ENCODE peak calls at places on chromosome 13, in five cellular contexts. H is ovary, C is esophagus squamous epithelium, Y is breast epithelium, W is heart left ventricle. U is an unnamed sample.
A peak's percentile ranks its signal among the peaks of the same experiment; 100 is the strongest.

GRCh38 chr13:19984430-19985218 is 26.1 kb downstream of the ZMYM2 start:
- DNase-seq in Y (no peak), H (no peak), W (no peak), C (no peak), U (no peak)

GRCh38 chr13:30607908-30608307 is 9.8 kb upstream of the USPL1 start:
- DNase-seq in C (no peak), H (no peak), Y (no peak), W (no peak), U (no peak)

GRCh38 chr13:21637296-21637695 is 33.3 kb upstream of the MICU2 start:
- DNase-seq in C (no peak), W (no peak), H (no peak), Y (no peak), U (no peak)

GRCh38 chr13:21048901-21049655 is 12.3 kb downstream of the LATS2 start:
- DNase-seq in W (no peak), C (no peak), H (no peak), Y (no peak), U (no peak)

GRCh38 chr13:113769881-113770280 is 10.9 kb downstream of the TMEM255B start:
- DNase-seq in Y (no peak), C (no peak), H (no peak), W (no peak), U (no peak)

GRCh38 chr13:114106526-114106925 is 25.9 kb downstream of the RASA3 start:
- DNase-seq in H (no peak), W (no peak), Y (no peak), C (no peak), U (no peak)

GRCh38 chr13:100883453-100883852 is 208.9 kb upstream of the TMTC4 start:
- DNase-seq in Y (no peak), H (no peak), C (no peak), W (no peak), U (no peak)

GRCh38 chr13:83009987-83010386 is 872.3 kb downstream of the SLITRK1 start:
- DNase-seq in W (no peak), C (no peak), Y (no peak), H (no peak), U (no peak)

GRCh38 chr13:103898481-103898880 is 832.3 kb upstream of the SLC10A2 start:
- DNase-seq in C (no peak), H (no peak), Y (no peak), W (no peak), U (no peak)

GRCh38 chr13:79614519-79614918 is 133.6 kb downstream of the NDFIP2 start:
- DNase-seq in W (no peak), Y (no peak), H (no peak), C (no peak), U (no peak)

GRCh38 chr13:52070929-52071523 is 46.5 kb downstream of the UTP14C start:
- DNase-seq in H (no peak), C (no peak), W (no peak), Y (no peak), U (no peak)

GRCh38 chr13:104246955-104247354 is 1180.7 kb upstream of the SLC10A2 start:
- DNase-seq in Y (no peak), W (no peak), C (no peak), H (no peak), U (no peak)

GRCh38 chr13:88857256-88857655 is 1186.1 kb downstream of the SLITRK5 start:
- DNase-seq in Y (no peak), H (no peak), W (no peak), C (no peak), U (no peak)

GRCh38 chr13:89923731-89924130 is 1423.8 kb upstream of the MIR17HG start:
- DNase-seq in Y (no peak), W (no peak), H (no peak), C (no peak), U (no peak)

GRCh38 chr13:43405457-43405856 is 381.3 kb downstream of the ENOX1 start:
- DNase-seq in Y (no peak), C (no peak), H (no peak), W (no peak), U (no peak)

GRCh38 chr13:94115054-94115453 is 364.4 kb downstream of the DCT start:
- DNase-seq in H (no peak), W (no peak), C (no peak), Y (no peak), U (no peak)

GRCh38 chr13:84126671-84127171 is 244.4 kb upstream of the SLITRK1 start:
- DNase-seq in W (no peak), H (no peak), Y (no peak), C (no peak), U (no peak)

GRCh38 chr13:103883698-103884097 is 817.5 kb upstream of the SLC10A2 start:
- DNase-seq in C (no peak), Y (no peak), W (no peak), H (no peak), U (no peak)

GRCh38 chr13:48738261-48738755 is 84.6 kb downstream of the CYSLTR2 start:
- DNase-seq in C (no peak), H (no peak), W (no peak), Y (no peak), U (no peak)

GRCh38 chr13:41694902-41695301 is 237.6 kb downstream of the RGCC start:
- DNase-seq in W (peak; percentile 73), H (peak; percentile 69), Y (no peak), C (no peak), U (peak; percentile 76)

GRCh38 chr13:77386880-77387606 is 60.1 kb upstream of the MYCBP2 start:
- DNase-seq in H (no peak), W (no peak), Y (no peak), C (no peak), U (no peak)

GRCh38 chr13:97977982-97978381 is 24.5 kb downstream of the IPO5 start:
- DNase-seq in W (no peak), C (no peak), H (no peak), Y (no peak), U (no peak)

GRCh38 chr13:97975851-97976550 is 22.5 kb downstream of the IPO5 start:
- DNase-seq in H (peak; percentile 93), W (peak; percentile 92), C (peak; percentile 21), Y (peak; percentile 80), U (peak; percentile 84)

GRCh38 chr13:97977376-97977705 is 23.9 kb downstream of the IPO5 start:
- DNase-seq in C (no peak), W (no peak), H (no peak), Y (no peak), U (no peak)

GRCh38 chr13:97975280-97975850 is 21.9 kb downstream of the IPO5 start:
- DNase-seq in W (no peak), C (no peak), Y (no peak), H (no peak), U (no peak)

DNA sequence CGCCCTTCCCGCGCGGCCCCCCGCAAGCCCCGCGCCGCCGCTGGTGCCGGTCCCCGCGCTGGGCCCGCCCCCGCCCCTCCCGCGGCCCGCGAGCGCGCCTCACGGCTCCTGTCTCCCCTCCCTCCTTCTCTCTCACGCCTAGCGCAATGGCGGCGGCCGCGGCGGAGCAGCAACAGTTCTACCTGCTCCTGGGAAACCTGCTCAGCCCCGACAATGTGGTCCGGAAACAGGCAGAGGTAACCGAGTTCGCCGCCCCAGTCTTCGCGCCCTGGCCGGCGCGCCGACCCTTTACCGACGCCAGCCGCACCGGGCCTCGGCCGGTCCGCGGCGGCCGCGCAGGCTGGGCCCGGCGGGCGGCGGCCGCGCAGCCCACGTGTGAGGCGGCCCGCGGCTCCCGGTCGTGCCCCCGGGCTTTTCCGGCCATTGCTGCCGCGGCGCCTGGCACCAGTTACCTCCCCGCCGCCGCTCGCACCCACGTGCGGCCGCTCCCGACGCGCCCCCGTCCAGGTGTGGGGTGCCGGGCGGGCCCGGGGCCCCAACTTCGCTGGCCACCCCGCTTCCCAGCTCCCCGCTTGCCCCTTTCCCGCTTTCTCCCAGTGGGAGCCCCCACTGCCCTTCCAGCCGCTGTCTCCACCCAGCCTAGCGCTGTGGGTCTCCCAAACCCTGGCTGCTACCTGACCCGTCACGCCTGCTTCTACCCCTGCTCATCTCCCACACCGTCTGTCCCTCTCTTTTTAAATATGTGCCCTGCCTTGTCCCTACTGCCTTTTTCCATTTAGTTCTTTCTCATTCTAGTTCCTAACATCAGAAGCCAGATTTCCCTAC is 23.3 kb downstream of the IPO5 start:
- DNase-seq in W (no peak), H (peak; percentile 53), Y (no peak), C (no peak), U (no peak)
- TF ChIP-seq POLR2A in W (no peak), H (no peak), Y (no peak), C (no peak), U (no peak)

GRCh38 chr13:70814684-70815083 is 706.4 kb upstream of the KLHL1 start:
- DNase-seq in H (no peak), W (no peak), Y (no peak), C (no peak), U (no peak)
- H3K4me3 ChIP-seq in H (no peak overlapping the region), W (no peak overlapping the region), Y (no peak overlapping the region), C (no peak overlapping the region), U (no peak overlapping the region)

DNA sequence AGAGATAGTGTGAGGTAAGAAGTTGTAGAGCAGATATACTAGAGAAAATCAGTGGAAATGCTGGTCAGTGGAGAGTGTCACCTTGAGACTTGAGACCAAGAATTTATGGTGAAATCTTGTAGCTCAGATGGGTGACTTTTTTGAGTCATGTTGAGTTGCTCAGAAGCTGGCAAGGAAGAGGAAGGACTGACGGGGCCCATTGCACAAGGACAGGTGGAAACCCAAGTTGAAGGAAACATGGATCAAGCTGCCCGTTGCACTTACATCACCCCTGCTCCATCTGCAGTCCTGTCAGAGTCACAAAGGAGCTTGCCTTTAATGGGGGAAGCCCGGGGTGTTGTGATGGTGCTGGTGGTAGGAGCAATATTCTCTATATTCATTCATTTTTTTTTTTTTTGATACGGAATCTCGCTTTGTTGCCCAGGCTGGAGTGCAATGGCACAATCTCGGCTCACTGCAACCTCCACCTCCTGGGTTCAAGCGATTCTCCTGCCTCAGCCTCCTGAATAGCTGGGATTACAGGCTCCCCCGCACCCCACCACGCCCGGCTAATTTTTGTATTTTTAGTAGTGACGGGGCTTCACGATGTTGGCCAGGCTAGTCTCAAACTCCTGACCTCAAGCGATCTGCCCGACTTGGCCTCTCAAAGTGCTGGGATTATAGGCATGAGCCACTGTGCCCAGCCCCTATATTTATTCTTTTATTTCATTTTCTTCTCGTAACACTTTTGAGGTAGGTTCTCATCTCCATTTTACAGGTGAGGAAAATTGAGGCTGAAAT is 27.4 kb downstream of the UBAC2 start:
- DNase-seq in C (no peak), H (no peak), W (no peak), Y (no peak), U (no peak)
- H3K27ac ChIP-seq in C (no peak overlapping the region), H (no peak overlapping the region), W (no peak overlapping the region), Y (no peak overlapping the region), U (no peak overlapping the region)

GRCh38 chr13:111533900-111534645 is 213.6 kb downstream of the TEX29 start:
- DNase-seq in W (no peak), H (no peak), C (no peak), Y (no peak), U (no peak)

GRCh38 chr13:111531505-111531904 is 211.1 kb downstream of the TEX29 start:
- DNase-seq in W (no peak), H (no peak), C (no peak), Y (no peak), U (no peak)

GRCh38 chr13:111530137-111530536 is 209.7 kb downstream of the TEX29 start:
- DNase-seq in C (no peak), H (no peak), W (no peak), Y (no peak), U (no peak)

GRCh38 chr13:111534646-111535461 is 214.4 kb downstream of the TEX29 start:
- DNase-seq in H (no peak), C (no peak), W (no peak), Y (no peak), U (no peak)

DNA sequence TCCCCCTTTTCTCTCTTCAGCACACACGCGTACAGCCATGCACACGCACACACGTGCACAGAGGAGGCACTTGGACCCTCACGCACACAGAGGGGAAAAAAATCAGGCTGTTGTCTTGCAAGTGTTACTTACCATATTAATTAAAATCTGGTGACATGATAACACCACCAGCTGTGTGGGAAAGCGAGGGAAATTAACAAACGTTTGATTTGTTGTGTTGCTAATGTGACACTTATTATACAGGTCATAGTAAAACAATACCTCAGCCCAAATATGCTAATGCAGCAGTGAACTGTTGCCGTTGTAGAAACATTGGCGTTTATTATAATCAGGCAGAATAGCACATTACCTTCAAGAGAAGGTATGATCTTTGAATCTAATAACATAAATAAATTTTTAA is 211.7 kb downstream of the TEX29 start:
- DNase-seq in Y (no peak), W (no peak), C (no peak), H (no peak), U (no peak)
- TF ChIP-seq POLR2A in Y (no peak), W (no peak), C (no peak), H (no peak), U (no peak)